ENCODE peak calls at places on chromosomes 12 and 14, in five cellular contexts. X is retina, I is T-helper 2 cell, Z is stromal cell of bone marrow, M is AML-193. H is an unnamed sample.

GRCh38 chr12:47604474-47604873 is 101.4 kb downstream of the RPAP3 start:
- DNase-seq in I (no peak), Z (no peak), M (no peak), X (no peak), H (no peak)

GRCh38 chr12:83432176-83432719 is 745.5 kb downstream of the TMTC2 start:
- DNase-seq in I (no peak), X (no peak), Z (no peak), M (no peak), H (no peak)

GRCh38 chr12:34301251-34302130 is 279.2 kb downstream of the ALG10 start:
- DNase-seq in M (no peak), Z (no peak), X (no peak), I (no peak), H (no peak)

GRCh38 chr12:63103489-63104131 is 47.4 kb downstream of the AVPR1A start:
- DNase-seq in M (peak), Z (no peak), I (no peak), X (peak), H (no peak)

GRCh38 chr12:65609359-65609771 is 214.9 kb upstream of the HMGA2 start:
- DNase-seq in I (no peak), X (no peak), M (no peak), Z (peak), H (no peak)

GRCh38 chr14:75315143-75315542 is 36.5 kb downstream of the FOS start:
- DNase-seq in I (no peak), M (peak), X (no peak), Z (peak), H (no peak)

GRCh38 chr12:88150063-88150462 is 8.0 kb downstream of the TMTC3 start:
- DNase-seq in Z (no peak), I (no peak), M (no peak), X (no peak), H (no peak)

GRCh38 chr14:77409131-77409533 is 14.2 kb downstream of the NOXRED1 start:
- DNase-seq in I (no peak), Z (no peak), X (no peak), M (no peak), H (no peak)

GRCh38 chr14:69716483-69717187 is 50.3 kb upstream of the SRSF5 start:
- DNase-seq in M (peak), Z (peak), X (no peak), I (no peak), H (no peak)

GRCh38 chr14:72544615-72545387 is 349.1 kb downstream of the DPF3 start:
- DNase-seq in X (peak), Z (no peak), M (no peak), I (no peak), H (no peak)

GRCh38 chr12:119061208-119061796 is 80.0 kb downstream of the SRRM4 start:
- DNase-seq in Z (peak), X (peak), M (peak), I (no peak), H (peak)

GRCh38 chr12:102869571-102869970 is 47.5 kb downstream of the PAH start:
- DNase-seq in Z (no peak), X (no peak), I (no peak), M (no peak), H (no peak)

GRCh38 chr12:128992550-128992949 is 139.3 kb downstream of the GLT1D1 start:
- DNase-seq in I (no peak), X (no peak), Z (no peak), M (no peak), H (no peak)

GRCh38 chr14:105500726-105501101 is 9.7 kb downstream of the TEDC1 start:
- DNase-seq in X (no peak), Z (no peak), I (no peak), M (no peak), H (no peak)

GRCh38 chr12:128316078-128316477 is 49.1 kb downstream of the TMEM132C start:
- DNase-seq in X (no peak), Z (no peak), I (no peak), M (no peak), H (no peak)

GRCh38 chr12:121252712-121253345 is 42.9 kb downstream of the P2RX4 start:
- DNase-seq in I (no peak), M (no peak), X (no peak), Z (no peak), H (no peak)

GRCh38 chr14:91245029-91245428 is 525 bp upstream of the GPR68 start:
- DNase-seq in I (peak), Z (no peak), M (no peak), X (no peak), H (no peak)

GRCh38 chr14:50550294-50550693 is 9.7 kb upstream of the ATL1 start:
- DNase-seq in I (no peak), X (no peak), Z (no peak), M (no peak), H (no peak)

GRCh38 chr14:105484069-105484996 is 2.4 kb upstream of the CRIP1 start:
- DNase-seq in M (no peak), X (no peak), I (no peak), Z (no peak), H (peak)

GRCh38 chr14:55607386-55607785 is 27.4 kb downstream of the KTN1 start:
- DNase-seq in Z (no peak), I (no peak), X (no peak), M (no peak), H (no peak)

GRCh38 chr14:94122438-94122837 is 7.0 kb downstream of the IFI27L2 start:
- DNase-seq in I (no peak), M (no peak), Z (no peak), X (no peak), H (no peak)

GRCh38 chr12:69509308-69509736 is 39.1 kb downstream of the FRS2 start:
- DNase-seq in Z (no peak), M (no peak), X (no peak), I (no peak), H (no peak)

GRCh38 chr14:91835920-91836843 is 31.2 kb downstream of the TC2N start:
- DNase-seq in Z (no peak), M (no peak), X (peak), I (peak), H (peak)

GRCh38 chr12:52789637-52790426 is 6.1 kb downstream of the KRT3 start:
- DNase-seq in Z (no peak), M (no peak), I (no peak), X (peak), H (no peak)

GRCh38 chr12:102917026-102917787 is at the start of gene PAH:
- DNase-seq in M (no peak), X (peak), Z (no peak), I (peak), H (no peak)

GRCh38 chr14:35921745-35922144 is 95.6 kb downstream of the BRMS1L start:
- DNase-seq in Z (no peak), X (no peak), M (no peak), I (no peak), H (no peak)

GRCh38 chr12:48265792-48266191 is 62.7 kb upstream of the OR10AD1 start:
- DNase-seq in Z (no peak), I (no peak), X (peak), M (no peak), H (no peak)

GRCh38 chr14:63492391-63492790 is 50.8 kb downstream of the PPP2R5E start:
- DNase-seq in I (no peak), M (no peak), Z (peak), X (no peak), H (no peak)

GRCh38 chr12:89507015-89507824 is 17.4 kb downstream of the GALNT4 start:
- DNase-seq in Z (no peak), I (no peak), X (no peak), M (no peak), H (no peak)

H was measured in left ventricle myocardium superior.